ENCODE peak calls at places on chromosomes 16 and 17, in four cellular contexts. N is AG10803; P is AG09309; V is CD4-positive, alpha-beta T cell. W is an unnamed sample.

GRCh38 chr17:75771334-75772281 is 6.6 kb upstream of the GALK1 start:
- DNase-seq in N (no peak), P (no peak), V (no peak), W (no peak)

GRCh38 chr17:49015924-49016774 is 19.0 kb downstream of the IGF2BP1 start:
- DNase-seq in N (peak), P (no peak), V (no peak), W (no peak)

GRCh38 chr16:20937736-20938135 is 37.2 kb downstream of the LYRM1 start:
- DNase-seq in N (no peak), P (no peak), V (no peak), W (no peak)

GRCh38 chr16:19907161-19907992 is 22.7 kb upstream of the GPRC5B start:
- DNase-seq in N (peak), P (peak), V (peak), W (no peak)

GRCh38 chr17:1460233-1460632 is 4.2 kb upstream of the CRK start:
- DNase-seq in N (peak), P (no peak), V (no peak), W (no peak)

GRCh38 chr16:29665294-29666077 is 2.4 kb downstream of the SPN start:
- DNase-seq in N (no peak), P (no peak), V (peak), W (no peak)

GRCh38 chr17:37305406-37305905 is 70.3 kb upstream of the C17orf78 start:
- DNase-seq in N (no peak), P (no peak), V (no peak), W (no peak)

GRCh38 chr17:64255764-64256163 is 7.3 kb downstream of the TEX2 start:
- DNase-seq in N (no peak), P (no peak), V (no peak), W (no peak)

GRCh38 chr17:42653179-42654124 is 5.6 kb upstream of the TUBG2 start:
- DNase-seq in N (peak), P (peak), V (no peak), W (peak)

GRCh38 chr17:50469005-50469605 is 425 bp upstream of the CHAD start:
- DNase-seq in N (no peak), P (no peak), V (no peak), W (no peak)

GRCh38 chr17:2794116-2794803 is 2.0 kb upstream of the RAP1GAP2 start:
- DNase-seq in N (no peak), P (no peak), V (no peak), W (no peak)

GRCh38 chr17:21021208-21021803 is 21.5 kb downstream of the USP22 start:
- DNase-seq in N (no peak), P (no peak), V (no peak), W (no peak)

GRCh38 chr16:79104567-79104966 is 496.0 kb downstream of the MAF start:
- DNase-seq in N (no peak), P (no peak), V (no peak), W (no peak)

DNA sequence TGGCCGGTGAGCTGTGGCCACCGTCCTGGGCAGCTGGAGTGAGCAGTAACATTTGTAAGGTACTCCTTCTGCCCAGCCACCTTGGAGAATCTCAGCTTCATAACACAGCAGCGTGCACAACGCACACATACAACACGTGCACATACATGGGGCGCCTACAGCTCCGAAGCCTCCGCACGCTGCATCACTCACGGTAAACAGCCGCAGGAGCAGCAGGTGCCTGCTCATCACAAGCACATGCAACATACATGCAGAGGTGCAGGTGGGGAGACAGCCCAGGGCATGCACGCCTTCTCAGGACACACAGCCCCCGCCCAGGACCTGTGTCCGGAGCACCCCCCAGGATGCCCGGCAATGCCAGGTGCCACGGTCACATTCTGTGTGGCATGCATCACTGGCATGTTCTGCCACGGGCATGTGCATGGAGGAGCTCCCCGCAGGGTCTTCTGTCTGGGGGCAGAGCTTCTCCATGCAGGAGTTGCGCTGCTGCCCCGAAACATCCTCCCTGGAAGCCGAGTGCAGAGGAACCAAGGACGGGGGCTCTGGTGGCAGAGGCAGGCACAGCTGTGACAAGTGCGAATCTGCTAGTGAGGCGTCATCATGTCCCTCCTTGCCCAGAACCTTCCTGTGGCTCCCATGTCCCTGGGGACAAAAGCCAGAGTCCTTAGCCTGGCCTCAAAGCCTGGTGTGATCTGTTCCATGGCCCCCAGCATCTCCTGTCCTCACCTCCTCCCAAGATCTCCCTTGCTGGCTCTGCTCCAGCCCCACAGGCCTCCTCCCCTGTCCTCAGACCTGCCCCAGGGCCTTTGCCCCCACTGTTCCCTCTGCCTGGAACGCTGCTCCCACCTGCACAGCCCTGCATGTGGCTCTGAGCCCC is 184.0 kb upstream of the GSE1 start:
- DNase-seq in N (no peak), P (no peak), V (no peak), W (no peak)
- TF ChIP-seq CTCF in N (no peak), P (no peak), V (no peak), W (no peak)

DNA sequence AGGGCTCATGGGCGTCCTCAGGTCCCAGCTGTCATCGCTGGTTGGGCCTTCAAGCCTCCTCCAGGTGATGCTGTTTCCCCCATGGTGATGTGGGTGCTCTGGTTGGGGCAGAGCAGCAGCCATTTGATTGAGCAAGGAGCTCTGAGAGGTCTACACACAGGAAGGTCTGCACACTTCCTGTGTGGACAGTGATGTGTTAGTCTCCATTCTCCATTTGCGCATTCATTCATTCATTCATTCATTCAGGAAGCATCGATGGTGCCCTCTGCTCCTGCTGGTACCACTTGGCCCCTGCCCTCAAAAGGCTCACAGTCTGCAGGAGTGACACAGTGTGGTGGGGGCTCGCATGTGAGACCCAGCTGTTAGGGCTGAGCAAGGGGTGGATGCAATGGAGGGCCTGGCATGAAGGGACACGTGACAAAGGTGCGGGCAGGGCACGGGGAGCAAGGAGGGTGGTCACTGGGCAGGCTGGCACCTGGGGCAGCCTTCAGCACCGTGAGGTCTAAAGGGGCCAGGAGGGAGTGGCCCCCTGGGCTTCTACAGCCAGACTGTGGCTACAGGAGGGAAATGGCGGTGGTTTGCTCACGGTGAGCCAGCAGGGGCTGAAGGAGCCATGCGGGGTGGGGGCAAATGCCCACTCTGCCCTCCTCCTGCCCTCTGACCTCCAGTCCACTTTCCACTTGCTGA is 1.5 kb downstream of the ADGRG3 start:
- DNase-seq in N (no peak), P (no peak), V (no peak), W (no peak)
- TF ChIP-seq CTCF in N (no peak), P (no peak), V (no peak), W (no peak)

GRCh38 chr17:15263206-15263579 is 1.9 kb downstream of the PMP22 start:
- DNase-seq in N (peak), P (peak), V (no peak), W (peak)

GRCh38 chr17:15261818-15262290 is 3.3 kb downstream of the PMP22 start:
- DNase-seq in N (peak), P (no peak), V (no peak), W (no peak)

GRCh38 chr17:15263680-15264079 is 1.4 kb downstream of the PMP22 start:
- DNase-seq in N (no peak), P (no peak), V (no peak), W (no peak)

GRCh38 chr17:15261063-15261817 is 3.9 kb downstream of the PMP22 start:
- DNase-seq in N (peak), P (no peak), V (no peak), W (no peak)

DNA sequence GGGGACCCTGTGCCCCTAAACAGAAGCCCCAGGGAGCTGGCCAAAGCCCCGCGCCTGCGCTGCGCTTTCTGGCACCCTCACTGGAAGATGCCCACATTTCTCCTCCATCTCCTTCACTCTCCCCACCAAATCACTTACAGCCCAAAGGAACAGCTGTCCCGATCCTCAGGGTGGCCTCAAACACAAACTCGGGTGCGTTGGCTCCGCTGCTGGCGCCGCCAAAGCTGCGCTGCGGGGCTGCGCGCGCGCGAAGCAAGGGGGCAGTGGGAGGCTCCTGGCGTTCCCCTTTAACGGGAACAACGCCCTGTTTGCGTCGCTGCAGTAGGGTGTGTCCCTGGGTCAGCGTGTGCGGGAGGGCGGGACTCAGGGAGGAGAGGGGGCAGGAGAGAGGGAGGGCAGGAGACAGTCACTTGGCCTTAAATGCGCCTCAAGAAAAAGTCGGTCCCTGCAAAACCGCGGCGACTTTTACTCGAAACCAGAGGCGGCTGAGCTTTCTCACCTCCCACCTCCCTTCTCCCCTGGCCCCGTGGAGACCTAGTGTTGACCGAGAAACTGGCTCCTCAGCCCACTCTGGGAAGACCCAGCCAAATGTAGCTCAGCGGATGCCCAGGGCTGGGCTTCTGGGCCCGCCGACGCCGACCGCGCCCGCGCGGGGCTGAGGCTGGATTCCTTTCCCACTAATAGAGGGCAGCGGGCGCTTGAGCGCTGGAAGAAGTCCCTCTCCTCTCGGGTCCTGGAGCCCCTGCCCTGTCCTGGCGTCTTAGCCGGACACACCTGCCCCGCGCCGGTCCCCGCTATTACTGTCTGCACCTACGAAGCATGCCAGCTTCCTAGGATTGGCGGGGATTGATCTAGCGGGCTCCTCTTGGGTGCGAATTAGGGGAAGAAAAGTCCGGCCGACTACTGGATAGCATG is 2.6 kb downstream of the PMP22 start:
- DNase-seq in N (peak), P (peak), V (no peak), W (peak)
- TF ChIP-seq CTCF in N (peak), P (peak), V (no peak), W (peak)

GRCh38 chr16:66751135-66751991 is at the start of gene DYNC1LI2:
- DNase-seq in N (peak), P (no peak), V (peak), W (peak)

GRCh38 chr16:66752379-66752778 is 970 bp upstream of the DYNC1LI2 start:
- DNase-seq in N (no peak), P (no peak), V (no peak), W (no peak)

GRCh38 chr16:66750279-66751134 is 902 bp downstream of the DYNC1LI2 start:
- DNase-seq in N (peak), P (no peak), V (no peak), W (no peak)

GRCh38 chr16:66752958-66753357 is 1.5 kb upstream of the DYNC1LI2 start:
- DNase-seq in N (no peak), P (no peak), V (no peak), W (no peak)

DNA sequence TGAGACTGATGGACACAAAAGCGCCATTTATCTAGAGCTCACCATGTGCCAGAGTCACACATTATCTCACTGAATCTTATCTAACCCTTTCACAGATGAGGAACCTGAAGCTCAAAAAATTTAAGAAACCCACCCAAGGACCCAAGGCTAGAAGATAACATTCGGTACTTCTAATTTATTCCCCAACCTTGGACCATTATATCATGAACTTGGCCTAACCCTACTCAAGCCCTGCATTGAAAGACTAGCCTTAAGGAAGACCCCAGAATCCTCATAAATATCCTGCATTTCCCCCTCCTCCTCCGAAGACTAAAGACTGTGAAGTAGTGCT is 548 bp upstream of the DYNC1LI2 start:
- DNase-seq in N (no peak), P (no peak), V (no peak), W (no peak)
- TF ChIP-seq CTCF in N (no peak), P (no peak), V (no peak), W (no peak)